ENCODE peak calls at places on chromosomes 7 and 10, in ten cellular contexts. R is NCI-H2029 treated with DMSO at 0.1 percent for 48 hours; D is GM23338; H is skeletal muscle cell; N is mucosa of descending colon; T is globus pallidus; A is NCI-H1105 treated with DMSO at 0.1 percent for 48 hours; Y is CD4-positive, alpha-beta T cell; P is effector CD4-positive, alpha-beta T cell; F is choroid plexus epithelial cell. J is an unnamed sample.

GRCh38 chr7:75757298-75757676 is 14.7 kb downstream of the CCL26 start:
- DNase-seq in F (no peak), R (no peak), N (no peak), H (no peak), Y (no peak), D (no peak), T (no peak), A (no peak), P (no peak), J (no peak)

GRCh38 chr7:116979430-116979829 is 26.1 kb downstream of the ST7 start:
- DNase-seq in Y (no peak), F (no peak), H (no peak), N (no peak), T (no peak), R (no peak), D (no peak), A (no peak), P (no peak), J (no peak)

GRCh38 chr7:145009866-145010265 is 174.0 kb upstream of the TPK1 start:
- DNase-seq in R (no peak), F (no peak), H (no peak), A (no peak), D (no peak), N (no peak), Y (no peak), P (no peak), T (no peak), J (no peak)

GRCh38 chr7:104096683-104097082 is 107.2 kb upstream of the RELN start:
- DNase-seq in H (no peak), A (no peak), Y (no peak), D (peak), R (no peak), N (no peak), T (no peak), P (no peak), F (peak), J (no peak)

GRCh38 chr7:1981878-1982230 is 250.9 kb downstream of the MAD1L1 start:
- DNase-seq in Y (no peak), F (no peak), P (no peak), D (no peak), T (no peak), A (no peak), N (no peak), H (no peak), R (no peak), J (no peak)

GRCh38 chr10:126376956-126377355 is 11.3 kb downstream of the ADAM12 start:
- DNase-seq in T (no peak), R (no peak), N (no peak), Y (no peak), D (no peak), P (no peak), F (peak), H (no peak), A (no peak), J (no peak)

GRCh38 chr10:70997236-70997635 is 108.9 kb upstream of the PCBD1 start:
- DNase-seq in P (no peak), D (no peak), F (no peak), N (no peak), H (no peak), T (no peak), A (no peak), Y (no peak), R (no peak), J (no peak)

GRCh38 chr10:42781893-42782445 is 626 bp upstream of the BMS1 start:
- DNase-seq in T (no peak), A (no peak), Y (no peak), N (no peak), D (no peak), H (no peak), F (peak), R (no peak), P (no peak), J (no peak)

GRCh38 chr7:92720604-92721350 is 115.6 kb downstream of the CDK6 start:
- DNase-seq in F (no peak), N (no peak), R (no peak), Y (no peak), D (no peak), T (no peak), P (no peak), H (peak), A (no peak), J (no peak)

GRCh38 chr10:60905580-60905979 is 38.4 kb downstream of the RHOBTB1 start:
- DNase-seq in H (no peak), T (no peak), F (peak), D (no peak), N (no peak), Y (no peak), R (peak), P (no peak), A (no peak), J (no peak)

GRCh38 chr10:48658243-48658888 is 26.3 kb upstream of the WDFY4 start:
- DNase-seq in D (peak), F (peak), N (peak), P (peak), T (peak), A (peak), Y (peak), R (no peak), H (no peak), J (peak)

GRCh38 chr7:5692845-5693278 is 88.6 kb downstream of the RNF216 start:
- DNase-seq in R (peak), D (no peak), A (peak), Y (no peak), P (no peak), F (peak), H (peak), N (no peak), T (no peak), J (no peak)

GRCh38 chr7:130377178-130377577 is 3.1 kb upstream of the CPA1 start:
- DNase-seq in R (no peak), F (no peak), H (no peak), D (no peak), T (no peak), N (no peak), A (no peak), Y (no peak), P (no peak), J (no peak)

GRCh38 chr7:33716581-33717477 is 188.5 kb upstream of the BMPER start:
- DNase-seq in A (peak), N (no peak), T (peak), F (peak), H (no peak), D (peak), P (no peak), R (no peak), Y (no peak), J (no peak)

GRCh38 chr10:119469846-119470245 is 72.7 kb downstream of the RGS10 start:
- DNase-seq in A (no peak), Y (no peak), R (no peak), P (no peak), H (no peak), D (no peak), F (no peak), T (no peak), N (no peak), J (no peak)

GRCh38 chr7:117673839-117674238 is 194.0 kb downstream of the CFTR start:
- DNase-seq in N (no peak), P (no peak), R (peak), H (no peak), T (peak), F (peak), D (no peak), A (peak), Y (no peak), J (no peak)

GRCh38 chr10:133151528-133151927 is 8.5 kb upstream of the KNDC1 start:
- DNase-seq in P (no peak), A (no peak), D (peak), R (no peak), T (no peak), H (no peak), Y (no peak), N (no peak), F (no peak), J (no peak)

GRCh38 chr10:33032354-33033254 is 74.6 kb upstream of the ITGB1 start:
- DNase-seq in H (peak), R (no peak), N (no peak), Y (no peak), P (no peak), A (no peak), F (peak), T (no peak), D (no peak), J (no peak)

GRCh38 chr10:11936389-11937152 is 106.0 kb downstream of the UPF2 start:
- DNase-seq in R (no peak), P (no peak), Y (no peak), D (peak), A (no peak), F (no peak), N (peak), H (no peak), T (no peak), J (no peak)

GRCh38 chr7:100044719-100045118 is 4.9 kb upstream of the ZSCAN21 start:
- DNase-seq in N (peak), H (no peak), T (no peak), P (no peak), R (no peak), A (no peak), Y (no peak), D (no peak), F (no peak), J (no peak)

GRCh38 chr7:50577569-50577968 is 12.4 kb upstream of the DDC start:
- DNase-seq in F (no peak), N (no peak), A (no peak), Y (no peak), P (no peak), H (no peak), T (no peak), R (no peak), D (no peak), J (no peak)

GRCh38 chr10:14751576-14752330 is 22.9 kb downstream of the FAM107B start:
- DNase-seq in F (peak), P (no peak), N (no peak), R (no peak), H (no peak), Y (no peak), A (no peak), T (peak), D (peak), J (no peak)

GRCh38 chr7:33886100-33886623 is 19.2 kb upstream of the BMPER start:
- DNase-seq in A (no peak), F (peak), H (no peak), T (no peak), N (no peak), R (no peak), Y (no peak), P (no peak), D (peak), J (no peak)

GRCh38 chr10:17685227-17685840 is 41.4 kb downstream of the STAM start:
- DNase-seq in A (no peak), P (no peak), D (no peak), T (no peak), R (no peak), N (no peak), Y (no peak), F (no peak), H (no peak), J (no peak)

GRCh38 chr10:48309711-48310226 is 3.3 kb downstream of the MAPK8 start:
- DNase-seq in P (no peak), A (peak), Y (no peak), H (no peak), N (no peak), F (peak), R (no peak), D (no peak), T (no peak), J (no peak)

GRCh38 chr7:22250390-22250789 is 106.6 kb downstream of the RAPGEF5 start:
- DNase-seq in R (no peak), H (no peak), P (no peak), N (no peak), D (no peak), A (no peak), F (no peak), Y (no peak), T (peak), J (no peak)

GRCh38 chr7:37732253-37732652 is 48.7 kb downstream of the GPR141 start:
- DNase-seq in D (peak), Y (no peak), H (no peak), A (peak), R (no peak), N (no peak), T (peak), P (no peak), F (peak), J (peak)

GRCh38 chr10:102394801-102395676 is 466 bp upstream of the NFKB2 start:
- DNase-seq in P (peak), A (peak), N (peak), F (peak), Y (peak), D (peak), H (no peak), R (no peak), T (peak), J (peak)

GRCh38 chr7:36925207-36925606 is 200.9 kb upstream of the AOAH start:
- DNase-seq in P (no peak), Y (no peak), R (no peak), D (no peak), H (no peak), F (no peak), N (no peak), A (no peak), T (no peak), J (no peak)

GRCh38 chr7:74672343-74672915 is 14.9 kb downstream of the GTF2I start:
- DNase-seq in D (no peak), N (no peak), H (no peak), Y (no peak), A (no peak), R (no peak), F (peak), T (no peak), P (no peak), J (no peak)

GRCh38 chr7:155796381-155797261 is 15.6 kb downstream of the SHH start:
- DNase-seq in Y (peak), T (no peak), D (peak), A (peak), N (peak), F (peak), H (no peak), P (peak), R (peak), J (peak)

GRCh38 chr10:72254891-72255568 is 18.7 kb upstream of the DDIT4 start:
- DNase-seq in Y (peak), A (no peak), N (peak), F (peak), T (peak), R (no peak), H (peak), P (no peak), D (peak), J (no peak)

GRCh38 chr10:132921818-132922807 is 20.3 kb downstream of the CFAP46 start:
- DNase-seq in P (no peak), A (no peak), N (no peak), D (no peak), R (no peak), Y (no peak), H (no peak), T (no peak), F (no peak), J (no peak)

GRCh38 chr7:139725077-139725476 is 52.7 kb downstream of the HIPK2 start:
- DNase-seq in A (peak), P (no peak), Y (no peak), D (no peak), T (no peak), R (peak), N (no peak), F (peak), H (peak), J (no peak)

GRCh38 chr7:50304158-50304910 is at the start of gene IKZF1:
- DNase-seq in H (no peak), A (no peak), N (peak), D (peak), P (peak), Y (peak), F (no peak), T (no peak), R (no peak), J (peak)

GRCh38 chr10:96995851-96996250 is 163.8 kb downstream of the LCOR start:
- DNase-seq in R (no peak), A (no peak), H (no peak), Y (no peak), P (no peak), F (peak), D (no peak), T (no peak), N (no peak), J (no peak)

GRCh38 chr10:33418309-33418708 is 83.8 kb upstream of the NRP1 start:
- DNase-seq in F (no peak), A (no peak), T (no peak), Y (no peak), H (no peak), N (no peak), R (no peak), D (no peak), P (no peak), J (no peak)

GRCh38 chr7:28623863-28624262 is 211.5 kb downstream of the CREB5 start:
- DNase-seq in Y (no peak), A (peak), H (no peak), P (no peak), N (no peak), R (no peak), T (no peak), D (peak), F (peak), J (no peak)

GRCh38 chr10:21217107-21217506 is 308.4 kb downstream of the SKIDA1 start:
- DNase-seq in H (no peak), D (no peak), P (no peak), Y (no peak), A (no peak), T (peak), F (peak), R (no peak), N (no peak), J (no peak)

J was measured in effector memory CD8-positive, alpha-beta T cell.